ENCODE peak calls at places on chromosomes 6 and 20, in six cellular contexts. Z, R, H, W, Y and L are unnamed samples. For H3K27me3, the result is how much of the 10 kb centered on the place peaks cover.

GRCh38 chr20:58618694-58619540 is 32.2 kb upstream of the STX16 start:
- DNase-seq in W (no peak), Y (no peak), H (no peak), R (peak), Z (no peak), L (peak)

GRCh38 chr6:141988954-141989705 is 143.6 kb upstream of the GJE1 start:
- DNase-seq in Y (peak), H (no peak), Z (peak), R (peak), W (peak), L (peak)

GRCh38 chr6:131027326-131027725 is 35.7 kb downstream of the EPB41L2 start:
- DNase-seq in H (no peak), Z (no peak), R (peak), W (no peak), Y (no peak), L (no peak)

GRCh38 chr6:26401987-26402658 is at the start of gene BTN3A1:
- DNase-seq in R (peak), H (peak), W (peak), Y (peak), Z (peak), L (peak)

GRCh38 chr6:142015011-142015410 is 117.7 kb upstream of the GJE1 start:
- DNase-seq in Y (no peak), W (no peak), Z (no peak), H (no peak), R (no peak), L (no peak)

GRCh38 chr20:36538026-36538764 is 3.1 kb upstream of the MYL9 start:
- DNase-seq in R (no peak), Y (no peak), Z (no peak), W (no peak), H (no peak), L (no peak)

GRCh38 chr6:19562468-19562867 is 274.7 kb upstream of the ID4 start:
- DNase-seq in Y (no peak), Z (no peak), H (no peak), W (no peak), R (no peak), L (no peak)

GRCh38 chr6:34106421-34106820 is 39.5 kb downstream of the GRM4 start:
- DNase-seq in W (no peak), R (no peak), H (no peak), Z (no peak), Y (no peak), L (no peak)

GRCh38 chr20:38590682-38591483 is 9.9 kb downstream of the ADIG start:
- DNase-seq in R (no peak), W (no peak), Y (no peak), H (no peak), Z (no peak), L (no peak)

GRCh38 chr6:102525336-102525735 is 1131.8 kb downstream of the GRIK2 start:
- DNase-seq in W (no peak), Y (no peak), H (no peak), Z (no peak), R (no peak), L (no peak)

GRCh38 chr6:46491201-46491788 is at the start of gene RCAN2:
- DNase-seq in Y (peak), R (peak), H (peak), W (no peak), Z (peak), L (no peak)

GRCh38 chr20:14879020-14879697 is 541.7 kb upstream of the FLRT3 start:
- DNase-seq in Y (no peak), Z (no peak), H (no peak), W (no peak), R (no peak), L (peak)

GRCh38 chr6:6193221-6193745 is 127.2 kb downstream of the F13A1 start:
- DNase-seq in Z (no peak), H (no peak), W (no peak), Y (no peak), R (no peak), L (no peak)

GRCh38 chr6:121592955-121593665 is 157.7 kb downstream of the GJA1 start:
- DNase-seq in Y (no peak), R (peak), H (no peak), Z (peak), W (no peak), L (no peak)

GRCh38 chr6:7894272-7895124 is 16.1 kb downstream of the TXNDC5 start:
- DNase-seq in Z (peak), H (no peak), R (no peak), W (no peak), Y (no peak), L (no peak)

GRCh38 chr6:163324928-163325784 is 89.4 kb upstream of the QKI start:
- DNase-seq in H (no peak), W (peak), Y (peak), R (peak), Z (no peak), L (no peak)

GRCh38 chr6:36657265-36657664 is 21.2 kb upstream of the CDKN1A start:
- DNase-seq in R (no peak), W (no peak), Y (no peak), H (no peak), Z (no peak), L (no peak)

GRCh38 chr6:164640946-164641345 is 668.5 kb downstream of the C6orf118 start:
- DNase-seq in H (no peak), W (no peak), Z (no peak), R (no peak), Y (no peak), L (no peak)

GRCh38 chr6:21046276-21046675 is 512.0 kb downstream of the CDKAL1 start:
- DNase-seq in H (peak), Y (no peak), R (no peak), W (no peak), Z (no peak), L (no peak)

GRCh38 chr6:113630738-113631535 is 226.2 kb upstream of the MARCKS start:
- DNase-seq in W (peak), Y (no peak), H (peak), Z (no peak), R (peak), L (no peak)

GRCh38 chr6:449486-450419 is 58.2 kb downstream of the IRF4 start:
- DNase-seq in W (no peak), Y (no peak), R (no peak), H (no peak), Z (no peak), L (no peak)

GRCh38 chr20:31675828-31676533 is 38.3 kb downstream of the COX4I2 start:
- DNase-seq in W (peak), Y (no peak), R (no peak), H (peak), Z (no peak), L (no peak)

GRCh38 chr6:30345852-30346251 is 896 bp downstream of the RPP21 start:
- DNase-seq in R (no peak), Z (no peak), Y (no peak), W (no peak), H (no peak), L (no peak)

GRCh38 chr6:13273931-13274706 is 54.2 kb downstream of the TBC1D7 start:
- DNase-seq in H (no peak), Z (no peak), Y (no peak), R (peak), W (peak), L (no peak)

GRCh38 chr6:150813319-150813992 is 52.0 kb upstream of the MTHFD1L start:
- DNase-seq in Z (no peak), Y (peak), R (no peak), W (no peak), H (no peak), L (no peak)

GRCh38 chr6:5763407-5763806 is 243.3 kb downstream of the NRN1 start:
- DNase-seq in Y (no peak), R (no peak), W (no peak), H (no peak), Z (no peak), L (no peak)

GRCh38 chr20:53907968-53908751 is 162.2 kb downstream of the BCAS1 start:
- DNase-seq in W (no peak), R (no peak), Z (no peak), H (no peak), Y (no peak), L (no peak)

GRCh38 chr20:10667077-10667401 is 6.8 kb downstream of the JAG1 start:
- DNase-seq in R (peak), H (peak), Y (no peak), W (no peak), Z (no peak), L (no peak)

GRCh38 chr20:36712775-36713174 is 33.1 kb downstream of the NDRG3 start:
- DNase-seq in W (no peak), H (no peak), R (no peak), Z (no peak), Y (no peak), L (no peak)

GRCh38 chr6:26183581-26184408 is 96.6 kb downstream of the HFE start:
- DNase-seq in Y (peak), W (peak), Z (peak), R (peak), H (peak), L (peak)

GRCh38 chr6:11918021-11918738 is 93.9 kb upstream of the HIVEP1 start:
- DNase-seq in H (no peak), Y (no peak), R (no peak), Z (peak), W (no peak), L (peak)

GRCh38 chr6:52495859-52496396 is 75.8 kb downstream of the EFHC1 start:
- DNase-seq in H (no peak), Z (no peak), R (no peak), Y (no peak), W (no peak), L (no peak)

GRCh38 chr6:139376054-139376355 is 1.6 kb upstream of the CITED2 start:
- DNase-seq in W (no peak), H (peak), Z (no peak), Y (no peak), R (peak), L (no peak)

DNA sequence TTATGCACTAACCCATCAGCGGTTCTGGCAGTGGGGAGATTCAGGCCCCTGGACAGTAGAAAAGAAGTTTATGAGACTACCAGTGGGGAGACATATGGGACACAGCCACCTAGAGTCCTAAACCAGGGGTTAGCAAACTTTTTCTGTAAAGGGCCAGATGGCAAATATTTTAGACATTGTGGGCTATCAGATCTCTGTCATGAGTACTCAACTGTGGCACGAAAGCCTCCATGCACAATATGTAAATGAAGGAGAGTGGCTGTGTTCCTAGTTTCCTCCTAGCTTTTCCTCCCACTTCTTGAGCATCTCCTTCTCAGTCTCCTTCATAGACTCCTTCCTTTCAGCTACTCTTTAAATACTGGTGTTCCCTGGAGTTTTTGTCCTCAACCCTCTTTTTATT is 3.3 kb upstream of the HLA-DMA start:
- DNase-seq in Z (no peak), R (no peak), Y (no peak), H (no peak), W (no peak), L (no peak)
- H3K4me3 ChIP-seq in Z (no peak), R (no peak), Y (no peak), H (no peak), W (no peak), L (no peak)

GRCh38 chr6:133835901-133836300 is 53.0 kb upstream of the TCF21 start:
- DNase-seq in Z (no peak), Y (no peak), R (no peak), H (no peak), W (no peak), L (no peak)
- TF ChIP-seq CTCF in Z (no peak), Y (no peak), R (no peak), H (no peak), W (no peak), L (peak)

DNA sequence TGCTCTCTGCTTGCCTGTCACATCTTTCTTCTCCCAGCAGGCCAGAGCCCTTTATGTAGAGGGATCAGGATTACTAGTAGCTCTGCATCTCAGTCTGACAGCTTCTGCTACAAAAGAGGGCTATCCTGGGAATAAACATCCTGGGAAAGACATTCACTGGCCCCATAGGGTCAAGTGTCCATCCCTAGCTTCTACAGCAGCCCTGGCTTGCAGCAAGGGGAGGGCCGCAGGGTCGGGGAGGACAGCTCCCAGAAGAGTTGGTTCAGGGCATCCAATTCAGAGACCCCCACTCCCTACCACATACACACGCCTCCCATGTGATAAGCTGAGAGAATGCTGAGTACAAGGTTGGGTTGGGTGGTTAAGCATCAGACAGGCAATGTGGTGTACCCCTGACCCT is 154.1 kb upstream of the PDE10A start:
- DNase-seq in Y (no peak), Z (no peak), R (no peak), W (no peak), H (no peak), L (no peak)
- H3K27me3 ChIP-seq in Y (half or more), Z (under half), R (under half), W (under half), H (under half), L (under half)

DNA sequence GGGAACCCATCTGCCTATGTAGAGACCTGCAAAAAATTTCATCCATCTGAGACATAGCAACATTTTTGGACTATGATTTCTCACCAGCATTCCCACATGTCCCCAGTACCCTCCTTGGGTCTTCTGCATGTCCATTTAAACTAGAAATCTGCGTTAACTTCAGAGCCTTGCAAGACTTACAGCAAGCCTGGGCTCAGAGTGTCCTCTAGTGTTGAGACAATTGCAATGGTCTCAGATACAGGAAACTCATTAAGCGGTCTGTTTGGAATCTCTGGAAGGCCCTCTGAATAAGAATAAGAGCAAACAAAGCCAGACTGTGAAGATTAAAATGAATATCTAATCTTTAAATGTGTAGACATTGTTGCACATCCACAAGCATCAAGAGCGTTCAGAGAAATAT is 20.5 kb upstream of the PI3 start:
- DNase-seq in Z (no peak), Y (no peak), H (no peak), R (no peak), W (no peak), L (no peak)
- H3K4me3 ChIP-seq in Z (no peak), Y (no peak), H (no peak), R (no peak), W (no peak), L (no peak)

GRCh38 chr6:145734486-145735355 is 599 bp downstream of the EPM2A start:
- DNase-seq in W (peak), Z (peak), R (peak), H (peak), Y (peak), L (peak)
- TF ChIP-seq CTCF in W (no peak), Z (no peak), R (no peak), H (no peak), Y (no peak), L (no peak)

GRCh38 chr20:24789877-24790276 is 159.2 kb upstream of the CST7 start:
- DNase-seq in W (no peak), H (no peak), Y (no peak), R (no peak), Z (no peak), L (no peak)
- H3K27me3 ChIP-seq in W (under half), H (under half), Y (under half), R (under half), Z (under half), L (under half)

DNA sequence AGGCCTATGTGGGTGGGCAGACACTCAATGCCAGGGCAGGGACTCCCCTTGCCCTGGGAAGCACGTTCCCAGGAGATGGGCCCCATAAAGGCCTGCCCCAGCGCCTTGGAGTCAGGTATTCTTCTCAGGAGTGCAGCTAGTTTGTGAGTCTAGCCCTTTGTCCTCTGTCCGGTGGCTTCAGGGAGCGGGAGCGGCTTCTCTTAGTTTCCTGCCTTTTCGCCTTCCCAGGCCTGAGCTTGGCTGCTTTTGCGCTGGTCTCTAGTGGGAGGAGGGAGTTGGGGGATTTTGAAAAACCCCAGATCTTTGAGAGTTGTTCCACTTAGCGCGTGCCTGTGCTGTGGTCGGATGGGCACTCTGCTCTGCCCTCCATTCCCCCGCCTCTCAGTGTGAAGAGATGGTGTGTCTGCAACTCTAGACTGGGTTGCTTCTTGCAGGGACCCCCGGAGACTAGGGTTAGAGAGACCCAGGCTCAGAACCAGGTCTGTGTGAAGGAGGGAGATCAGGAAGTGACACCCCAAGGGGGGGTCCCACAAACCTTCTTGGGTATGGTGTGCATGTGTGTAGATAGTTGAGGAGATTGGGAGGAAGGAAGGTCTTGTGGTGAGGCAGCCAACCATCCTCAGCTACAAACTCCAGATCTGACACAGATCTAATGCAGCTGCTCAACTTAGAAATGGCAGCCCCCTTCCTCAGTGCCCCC is 1.3 kb downstream of the PLCG1 start:
- DNase-seq in H (peak), R (no peak), Z (peak), W (no peak), Y (peak), L (no peak)
- H3K4me3 ChIP-seq in H (peak), R (no peak), Z (peak), W (no peak), Y (peak), L (peak)

DNA sequence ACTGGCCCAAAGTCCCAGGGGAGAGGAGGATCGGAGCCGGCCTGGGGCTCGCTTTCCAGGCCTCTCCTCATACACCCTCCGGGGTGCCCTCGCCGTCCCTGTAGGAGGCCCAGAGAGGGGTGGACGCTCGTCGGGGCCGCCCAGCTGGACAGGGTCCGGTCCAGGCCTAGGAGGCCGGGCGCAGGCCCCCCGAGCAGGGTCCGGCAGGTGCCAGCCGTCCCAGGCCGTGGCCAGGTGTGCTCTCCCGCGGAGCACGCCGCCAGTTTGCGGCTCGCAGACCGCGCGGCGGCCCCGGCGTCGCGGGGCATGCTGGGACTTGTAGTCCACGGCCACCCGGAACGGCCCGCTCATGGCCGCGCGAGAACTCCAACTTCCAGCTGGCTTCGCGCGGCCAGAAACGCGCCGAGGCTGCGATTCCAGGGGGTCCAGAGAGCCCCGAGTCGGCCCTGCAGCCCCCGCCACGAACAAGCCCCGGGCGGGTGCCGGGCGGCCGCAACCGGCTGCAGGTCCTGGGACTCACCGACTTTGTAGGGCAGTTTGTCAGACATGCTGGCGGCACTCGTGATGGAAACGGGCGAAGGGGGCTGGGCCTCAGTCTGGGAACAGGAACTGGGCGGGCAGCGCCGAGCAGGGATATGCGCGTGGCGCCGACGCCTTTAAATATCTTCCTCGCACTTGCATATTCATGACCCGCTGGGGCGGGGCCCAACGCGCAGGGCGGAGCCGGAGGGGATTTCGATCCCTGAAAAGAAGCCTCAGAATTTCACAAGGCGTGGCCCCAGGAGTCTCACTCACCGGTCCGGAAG is at the start of gene AHCY:
- DNase-seq in R (peak), H (peak), W (peak), Y (peak), Z (peak), L (peak)
- TF ChIP-seq CTCF in R (no peak), H (no peak), W (no peak), Y (peak), Z (no peak), L (no peak)

DNA sequence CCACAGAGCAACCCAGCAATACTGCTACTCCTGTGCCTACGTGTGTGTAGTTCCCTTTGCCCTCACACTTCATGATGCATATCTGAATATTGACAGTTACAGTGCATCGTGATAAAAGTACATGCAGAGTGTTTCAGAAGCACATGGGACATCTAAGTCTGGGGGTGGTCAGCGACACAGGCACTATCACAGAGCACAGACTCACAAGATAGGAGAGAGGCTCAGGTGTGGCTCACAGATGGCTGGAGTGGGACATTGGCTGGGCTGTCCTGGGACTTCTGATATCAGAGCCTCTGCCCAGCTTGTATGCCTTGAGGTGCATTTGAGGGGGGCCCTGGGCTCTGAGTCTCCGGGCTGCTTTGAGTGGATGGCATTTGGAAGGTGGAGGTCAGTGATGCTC is 227.0 kb upstream of the RNF24 start:
- DNase-seq in H (no peak), R (no peak), W (no peak), Y (no peak), Z (no peak), L (no peak)
- H3K27me3 ChIP-seq in H (under half), R (under half), W (under half), Y (under half), Z (under half), L (under half)